ENCODE peak calls at places on chromosome 2, in nine cellular contexts. J, Q, T, O, A, B, H, U and M are unnamed samples.

GRCh38 chr2:165544897-165545296 is 75.4 kb downstream of the CSRNP3 start:
- DNase-seq in U (no peak), J (no peak), H (no peak), A (no peak), B (no peak), O (no peak), Q (no peak), T (no peak), M (no peak)

GRCh38 chr2:113974727-113975126 is 84.8 kb downstream of the ACTR3 start:
- DNase-seq in A (no peak), H (no peak), U (no peak), T (peak), Q (no peak), J (no peak), O (no peak), B (no peak), M (no peak)

GRCh38 chr2:225748606-225749005 is 349.1 kb downstream of the NYAP2 start:
- DNase-seq in U (no peak), J (no peak), Q (no peak), B (no peak), A (no peak), H (no peak), T (no peak), O (no peak), M (no peak)

GRCh38 chr2:85886585-85886984 is 2.2 kb downstream of the ST3GAL5 start:
- DNase-seq in T (no peak), B (no peak), A (peak), U (no peak), J (no peak), Q (peak), O (peak), H (peak), M (no peak)

GRCh38 chr2:25339791-25340339 is 1.9 kb downstream of the DNMT3A start:
- DNase-seq in O (no peak), Q (no peak), T (peak), H (no peak), A (no peak), B (no peak), J (peak), U (no peak), M (no peak)

GRCh38 chr2:3606370-3607124 is 11.6 kb downstream of the COLEC11 start:
- DNase-seq in H (no peak), T (peak), B (no peak), A (no peak), O (peak), J (no peak), Q (no peak), U (no peak), M (peak)

GRCh38 chr2:10619643-10620042 is 70.1 kb downstream of the NOL10 start:
- DNase-seq in O (no peak), A (no peak), B (no peak), U (no peak), H (no peak), T (no peak), Q (no peak), J (no peak), M (no peak)

GRCh38 chr2:165067958-165068612 is 112.8 kb upstream of the SLC38A11 start:
- DNase-seq in B (peak), O (peak), U (no peak), T (peak), A (no peak), Q (no peak), J (peak), H (no peak), M (no peak)

GRCh38 chr2:128689971-128690370 is 371.3 kb upstream of the HS6ST1 start:
- DNase-seq in Q (no peak), T (no peak), H (no peak), A (no peak), U (no peak), J (no peak), B (peak), O (no peak), M (no peak)

GRCh38 chr2:239908744-239909143 is 116.4 kb downstream of the NDUFA10 start:
- DNase-seq in A (no peak), H (no peak), J (no peak), O (no peak), Q (no peak), B (no peak), U (no peak), T (no peak), M (peak)

GRCh38 chr2:241997017-241997416 is 127.5 kb downstream of the RTP5 start:
- DNase-seq in Q (no peak), A (no peak), H (no peak), T (no peak), B (peak), U (no peak), O (no peak), J (no peak), M (peak)

GRCh38 chr2:59282374-59283057 is 1041.4 kb upstream of the FANCL start:
- DNase-seq in H (no peak), Q (no peak), T (no peak), J (no peak), A (no peak), U (no peak), B (no peak), O (no peak), M (no peak)

GRCh38 chr2:9554841-9555337 is 741 bp downstream of the ADAM17 start:
- DNase-seq in B (no peak), O (no peak), Q (peak), H (peak), U (no peak), T (no peak), J (no peak), A (no peak), M (no peak)

GRCh38 chr2:137693521-137693920 is 270.8 kb upstream of the HNMT start:
- DNase-seq in O (no peak), T (no peak), Q (no peak), H (no peak), J (no peak), U (no peak), A (no peak), B (no peak), M (no peak)

GRCh38 chr2:43300781-43301586 is 74.6 kb upstream of the ZFP36L2 start:
- DNase-seq in U (no peak), H (no peak), B (no peak), A (no peak), O (no peak), J (no peak), Q (no peak), T (no peak), M (peak)

GRCh38 chr2:224360801-224361251 is 41.1 kb downstream of the FAM124B start:
- DNase-seq in B (no peak), T (no peak), O (no peak), H (no peak), A (no peak), J (peak), U (no peak), Q (no peak), M (no peak)

GRCh38 chr2:233519787-233520611 is 46.6 kb downstream of the USP40 start:
- DNase-seq in T (no peak), H (no peak), A (no peak), O (no peak), J (no peak), Q (no peak), B (no peak), U (no peak), M (no peak)

GRCh38 chr2:15279181-15279876 is 281.8 kb downstream of the NBAS start:
- DNase-seq in U (no peak), A (no peak), J (no peak), B (no peak), O (no peak), H (no peak), T (no peak), Q (no peak), M (no peak)

GRCh38 chr2:99787011-99787410 is 297.2 kb upstream of the REV1 start:
- DNase-seq in U (no peak), H (no peak), Q (no peak), A (no peak), B (no peak), T (peak), O (no peak), J (no peak), M (peak)

GRCh38 chr2:234564719-234565118 is 67.8 kb upstream of the ARL4C start:
- DNase-seq in Q (no peak), J (peak), U (peak), A (no peak), T (peak), O (no peak), H (peak), B (no peak), M (no peak)

GRCh38 chr2:85353876-85354285 is 447 bp downstream of the RETSAT start:
- DNase-seq in J (no peak), U (no peak), T (no peak), B (no peak), H (no peak), Q (no peak), O (no peak), A (no peak), M (peak)

GRCh38 chr2:2662037-2662846 is 331.2 kb upstream of the MYT1L start:
- DNase-seq in T (no peak), O (peak), U (no peak), A (no peak), B (no peak), H (no peak), J (no peak), Q (no peak), M (no peak)

GRCh38 chr2:209960676-209961630 is 41.5 kb upstream of the RPE start:
- DNase-seq in T (peak), A (peak), O (no peak), Q (peak), H (peak), B (peak), U (peak), J (peak), M (no peak)

GRCh38 chr2:119114266-119114665 is 44.3 kb downstream of the C1QL2 start:
- DNase-seq in Q (no peak), O (no peak), T (no peak), B (no peak), A (no peak), H (no peak), J (no peak), U (no peak), M (peak)

GRCh38 chr2:119741868-119742267 is 17.9 kb upstream of the PTPN4 start:
- DNase-seq in O (no peak), J (no peak), B (no peak), H (no peak), Q (no peak), A (no peak), T (no peak), U (no peak), M (no peak)

GRCh38 chr2:200335657-200336056 is 29.2 kb downstream of the SPATS2L start:
- DNase-seq in Q (no peak), H (no peak), J (no peak), T (no peak), B (no peak), O (no peak), A (no peak), U (no peak), M (no peak)

GRCh38 chr2:180657054-180657453 is 323.4 kb upstream of the UBE2E3 start:
- DNase-seq in U (no peak), A (no peak), H (peak), J (no peak), Q (no peak), B (no peak), O (no peak), T (no peak), M (no peak)

GRCh38 chr2:25664531-25665307 is 8.7 kb downstream of the DTNB start:
- DNase-seq in B (peak), T (no peak), H (peak), U (peak), Q (no peak), O (no peak), J (peak), A (no peak), M (no peak)

GRCh38 chr2:73925033-73925704 is 1.5 kb upstream of the DGUOK start:
- DNase-seq in J (no peak), O (no peak), U (no peak), T (no peak), H (no peak), A (no peak), B (no peak), Q (no peak), M (no peak)

GRCh38 chr2:224584111-224584764 is 925 bp downstream of the CUL3 start:
- DNase-seq in A (peak), O (peak), B (peak), J (no peak), T (no peak), H (peak), U (no peak), Q (no peak), M (no peak)

GRCh38 chr2:86314125-86314524 is 23.3 kb downstream of the REEP1 start:
- DNase-seq in A (no peak), Q (no peak), T (no peak), O (no peak), U (no peak), B (no peak), H (no peak), J (no peak), M (no peak)